ENCODE peak calls at places on chromosomes 16 and 17, in nine cellular contexts. A, V, G, L, X, W, K, H and I are unnamed samples.

GRCh38 chr16:76653390-76654026 is 376.3 kb downstream of the CNTNAP4 start:
- DNase-seq in G (no peak), L (no peak), A (peak), W (no peak), H (peak), K (peak), X (no peak), V (peak), I (no peak)

GRCh38 chr17:19753661-19754463 is 5.8 kb upstream of the ALDH3A1 start:
- DNase-seq in G (peak), W (no peak), H (no peak), V (no peak), A (no peak), L (no peak), K (no peak), X (peak), I (no peak)

GRCh38 chr16:20910781-20911321 is 10.3 kb downstream of the LYRM1 start:
- DNase-seq in V (peak), H (peak), W (no peak), L (no peak), G (no peak), K (peak), A (peak), X (no peak), I (peak)

GRCh38 chr16:89970011-89970410 is 21.5 kb downstream of the DEF8 start:
- DNase-seq in V (no peak), X (no peak), G (peak), H (no peak), K (no peak), L (no peak), W (no peak), A (no peak), I (no peak)

GRCh38 chr16:52500963-52501362 is 46.0 kb downstream of the TOX3 start:
- DNase-seq in L (no peak), W (no peak), V (no peak), H (no peak), K (no peak), A (no peak), X (no peak), G (no peak), I (no peak)

GRCh38 chr16:89657442-89658220 is at the start of the genes CHMP1A and SPATA33:
- DNase-seq in H (peak), A (peak), X (peak), K (peak), G (peak), L (peak), V (peak), W (peak), I (peak)

GRCh38 chr16:35533683-35534082 is 2074.3 kb downstream of the TP53TG3F start:
- DNase-seq in V (no peak), X (no peak), H (peak), W (no peak), K (no peak), A (no peak), L (no peak), G (no peak), I (no peak)

GRCh38 chr17:75810216-75810615 is 25.6 kb downstream of the UNK start:
- DNase-seq in H (no peak), X (no peak), G (no peak), K (no peak), W (no peak), V (no peak), L (peak), A (no peak), I (no peak)

GRCh38 chr17:43416998-43417891 is 18.5 kb downstream of the ARL4D start:
- DNase-seq in V (peak), L (peak), H (peak), G (peak), A (peak), X (peak), K (no peak), W (peak), I (no peak)

GRCh38 chr16:22220714-22221113 is 14.6 kb downstream of the EEF2K start:
- DNase-seq in L (peak), X (peak), W (peak), G (no peak), A (no peak), K (no peak), V (no peak), H (peak), I (no peak)

GRCh38 chr16:67199011-67199807 is at the start of gene ELMO3:
- DNase-seq in H (no peak), V (no peak), W (no peak), G (peak), A (no peak), K (no peak), L (no peak), X (no peak), I (no peak)

GRCh38 chr17:58121925-58122324 is 26.3 kb upstream of the OR4D1 start:
- DNase-seq in V (peak), X (no peak), L (no peak), W (no peak), H (peak), G (no peak), K (peak), A (peak), I (no peak)

GRCh38 chr17:10737168-10737622 is 7.4 kb upstream of the TMEM220 start:
- DNase-seq in W (peak), A (peak), V (peak), G (peak), K (peak), X (peak), H (peak), L (peak), I (no peak)

GRCh38 chr17:83175551-83176271 is 96.3 kb downstream of the METRNL start:
- DNase-seq in A (no peak), W (no peak), V (no peak), K (no peak), X (no peak), G (no peak), L (no peak), H (no peak), I (no peak)

GRCh38 chr17:83173180-83173996 is 94.0 kb downstream of the METRNL start:
- DNase-seq in K (no peak), W (no peak), X (no peak), A (no peak), G (peak), H (no peak), L (peak), V (no peak), I (no peak)

GRCh38 chr17:83173997-83174858 is 94.8 kb downstream of the METRNL start:
- DNase-seq in G (peak), K (no peak), X (no peak), A (no peak), W (no peak), V (peak), H (peak), L (peak), I (no peak)

GRCh38 chr17:83176272-83176955 is 97.0 kb downstream of the METRNL start:
- DNase-seq in A (no peak), L (peak), W (no peak), X (no peak), H (no peak), G (no peak), V (no peak), K (no peak), I (no peak)

GRCh38 chr17:83174859-83175550 is 95.6 kb downstream of the METRNL start:
- DNase-seq in W (no peak), V (no peak), A (no peak), G (peak), H (no peak), K (no peak), X (no peak), L (no peak), I (no peak)
- H3K4me3 ChIP-seq in W (no peak), V (no peak), A (no peak), G (no peak), H (no peak), K (no peak), X (no peak), L (no peak), I (no peak)

GRCh38 chr16:84566580-84567244 is 51.2 kb downstream of the COTL1 start:
- DNase-seq in L (no peak), A (no peak), X (no peak), W (no peak), G (no peak), K (no peak), V (no peak), H (no peak), I (no peak)

GRCh38 chr16:84565669-84566495 is 52.0 kb downstream of the COTL1 start:
- DNase-seq in X (no peak), A (no peak), V (no peak), W (no peak), L (no peak), K (no peak), H (no peak), G (no peak), I (no peak)

GRCh38 chr16:84567446-84567962 is 50.4 kb downstream of the COTL1 start:
- DNase-seq in W (no peak), G (no peak), V (no peak), A (no peak), L (no peak), X (no peak), K (no peak), H (no peak), I (no peak)

GRCh38 chr16:84569382-84569987 is 48.4 kb downstream of the COTL1 start:
- DNase-seq in A (peak), H (no peak), V (peak), L (no peak), K (no peak), X (no peak), W (no peak), G (no peak), I (no peak)

GRCh38 chr16:84568066-84568465 is 49.8 kb downstream of the COTL1 start:
- DNase-seq in V (no peak), K (no peak), L (no peak), A (no peak), H (peak), G (no peak), X (no peak), W (no peak), I (no peak)
- TF ChIP-seq CTCF in V (no peak), K (no peak), L (no peak), A (no peak), H (no peak), G (no peak), X (no peak), W (no peak), I (no peak)

GRCh38 chr17:82271401-82271800 is 2.1 kb downstream of the CSNK1D start:
- DNase-seq in X (no peak), L (no peak), K (no peak), W (no peak), H (no peak), A (no peak), V (no peak), G (no peak), I (no peak)
- H3K4me3 ChIP-seq in X (no peak), L (no peak), K (peak), W (peak), H (no peak), A (peak), V (peak), G (peak), I (peak)

DNA sequence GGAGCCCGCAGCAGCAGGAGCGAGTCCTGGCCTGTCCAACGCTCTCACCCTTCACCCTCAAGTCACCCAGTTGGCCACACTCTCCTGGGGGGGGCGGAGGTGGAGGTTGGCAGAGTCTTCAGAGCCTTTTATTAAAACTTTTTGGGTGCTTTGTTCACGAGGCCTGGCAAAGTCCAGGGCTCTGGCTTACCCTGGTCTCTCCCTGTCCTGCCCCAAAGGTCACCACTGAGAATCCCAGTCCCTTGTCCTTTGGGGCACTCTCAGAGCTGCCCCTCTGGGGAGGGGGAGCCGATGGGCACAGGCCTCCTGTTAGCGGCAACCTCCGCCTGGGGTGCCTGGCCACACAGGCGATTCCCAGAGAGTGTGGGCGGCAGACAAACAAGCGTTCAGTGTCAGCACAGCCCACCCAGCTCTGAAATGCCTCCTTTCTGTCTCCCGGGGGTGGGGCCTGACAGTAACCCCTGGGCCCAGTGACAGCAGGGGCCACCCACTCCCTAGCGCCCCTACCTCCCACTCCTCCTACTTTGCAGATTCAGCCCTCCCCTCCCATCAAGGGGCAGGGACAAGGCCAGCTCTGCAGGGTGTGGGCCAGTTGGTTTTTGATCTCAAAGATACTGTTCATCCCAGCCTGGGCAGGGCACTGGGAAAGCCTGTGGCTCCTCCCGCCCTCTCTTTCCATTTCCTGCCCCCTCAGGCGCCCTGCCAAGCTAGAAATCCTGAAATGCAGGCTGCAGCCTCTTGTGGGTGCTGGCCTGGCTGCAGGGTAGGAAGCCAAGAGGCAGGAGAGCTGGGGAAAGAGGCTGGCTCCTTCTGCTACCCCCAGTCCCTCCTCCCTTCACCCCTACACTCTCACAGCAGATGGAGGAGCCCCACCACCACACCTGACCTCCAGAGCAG is 36.6 kb upstream of the EMP2 start:
- DNase-seq in X (peak), L (peak), K (peak), H (peak), A (peak), V (peak), G (peak), W (peak), I (no peak)
- TF ChIP-seq CTCF in X (no peak), L (no peak), K (peak), H (peak), A (no peak), V (peak), G (no peak), W (peak), I (peak)

DNA sequence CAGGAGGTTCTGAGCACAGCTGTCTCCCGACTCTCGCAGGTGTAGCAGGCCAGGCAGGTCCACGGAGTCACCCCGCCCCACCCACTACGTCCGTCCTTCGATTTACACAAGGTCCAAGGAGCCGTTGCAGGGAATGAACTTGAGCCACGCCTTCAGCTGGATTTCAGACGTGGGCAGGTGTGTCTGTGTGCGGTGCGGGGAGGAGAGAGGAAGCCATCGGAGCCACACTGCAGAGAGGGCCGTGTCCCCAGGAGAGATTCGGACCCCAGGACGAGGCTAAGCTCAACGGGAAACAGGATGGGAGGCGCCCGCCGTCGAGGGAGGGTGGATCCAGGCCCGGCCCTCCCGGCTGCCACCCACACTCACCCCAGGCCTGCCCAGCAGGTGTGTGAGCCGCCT is 50.3 kb downstream of the RPH3AL start:
- DNase-seq in V (no peak), G (no peak), K (no peak), H (no peak), W (no peak), A (no peak), L (no peak), X (no peak), I (no peak)
- H3K4me3 ChIP-seq in V (no peak), G (no peak), K (no peak), H (no peak), W (peak), A (no peak), L (no peak), X (peak), I (no peak)

GRCh38 chr16:24683847-24684493 is 45.5 kb upstream of the TNRC6A start:
- DNase-seq in V (no peak), H (no peak), G (no peak), A (no peak), W (no peak), L (no peak), X (no peak), K (no peak), I (no peak)

GRCh38 chr16:24685539-24686432 is 43.7 kb upstream of the TNRC6A start:
- DNase-seq in H (peak), V (peak), X (peak), K (peak), L (peak), W (peak), G (no peak), A (peak), I (peak)

GRCh38 chr16:24689128-24689527 is 40.3 kb upstream of the TNRC6A start:
- DNase-seq in L (no peak), W (no peak), A (peak), G (no peak), K (no peak), V (peak), X (no peak), H (peak), I (no peak)

GRCh38 chr16:24686678-24687077 is 42.8 kb upstream of the TNRC6A start:
- DNase-seq in L (no peak), V (no peak), H (no peak), W (no peak), K (no peak), A (no peak), X (no peak), G (no peak), I (no peak)

GRCh38 chr16:24688359-24688758 is 41.1 kb upstream of the TNRC6A start:
- DNase-seq in A (no peak), L (no peak), V (no peak), K (no peak), G (no peak), H (no peak), X (no peak), W (no peak), I (no peak)
- TF ChIP-seq CTCF in A (no peak), L (no peak), V (no peak), K (no peak), G (no peak), H (no peak), X (no peak), W (no peak), I (no peak)

DNA sequence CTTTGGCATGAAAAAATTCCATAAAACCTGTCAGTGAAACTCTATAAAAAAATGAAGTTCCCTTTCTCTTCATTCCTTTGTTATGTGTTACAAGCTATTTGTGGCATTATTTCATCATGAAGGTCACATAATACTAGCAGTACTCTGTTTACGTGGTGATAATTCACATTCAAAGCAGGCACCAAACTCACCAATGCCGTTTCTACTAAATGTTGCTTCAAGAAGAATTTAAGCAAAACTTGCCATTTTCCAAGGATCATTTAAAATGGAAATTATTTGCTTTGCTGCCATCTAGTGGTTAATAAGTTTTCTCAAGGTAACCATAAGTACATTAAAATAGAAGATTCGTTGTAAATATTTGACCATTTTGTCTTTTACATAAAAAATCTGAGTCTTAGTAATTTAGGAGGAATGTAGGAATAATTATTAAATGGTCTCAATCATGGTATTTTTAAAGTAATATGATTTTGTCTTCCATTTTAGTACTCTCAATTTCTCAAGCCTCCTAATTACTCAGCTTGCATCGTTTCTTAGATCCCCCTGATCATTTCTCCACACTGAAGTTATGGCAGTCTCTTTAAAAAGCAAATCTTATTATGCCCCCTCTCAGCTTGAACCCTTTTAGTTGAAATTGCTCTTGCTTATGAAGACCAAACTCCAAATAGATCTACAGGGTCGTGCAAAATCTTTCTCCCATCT is 80.8 kb downstream of the OMG start:
- DNase-seq in K (peak), G (no peak), L (no peak), A (peak), X (no peak), V (peak), H (peak), W (no peak), I (peak)
- H3K4me3 ChIP-seq in K (no peak), G (no peak), L (no peak), A (no peak), X (no peak), V (no peak), H (no peak), W (no peak), I (no peak)

GRCh38 chr16:31032736-31033708 is at the start of gene STX4:
- DNase-seq in H (peak), V (peak), A (peak), W (peak), L (peak), G (peak), K (peak), X (peak), I (peak)
- TF ChIP-seq CTCF in H (no peak), V (no peak), A (no peak), W (no peak), L (no peak), G (peak), K (no peak), X (no peak), I (no peak)